ENCODE peak calls at places on chromosomes 12 and 14, in seven cellular contexts. K is Caco-2, L is esophagus muscularis mucosa, Y is ovary, M is mammary epithelial cell, R is BE2C, G is heart right ventricle. T is an unnamed sample. For H3K36me3, the result is how much of the 10 kb centered on the place peaks cover.

GRCh38 chr14:99117671-99118045 is 154.3 kb downstream of the BCL11B start:
- DNase-seq in K (no peak), L (peak), Y (no peak), M (no peak), R (no peak), G (no peak), T (no peak)

GRCh38 chr12:103503546-103504480 is 8.0 kb upstream of the C12orf42 start:
- DNase-seq in K (peak), L (no peak), Y (no peak), M (peak), R (peak), G (peak), T (no peak)

GRCh38 chr12:23281295-23281694 is 656.3 kb downstream of the ETNK1 start:
- DNase-seq in K (no peak), L (no peak), Y (no peak), M (no peak), R (no peak), G (no peak), T (no peak)

GRCh38 chr12:75446857-75447256 is 33.7 kb upstream of the GLIPR1 start:
- DNase-seq in K (no peak), L (no peak), Y (no peak), M (peak), R (no peak), G (no peak), T (no peak)

GRCh38 chr14:61620130-61620946 is 75.0 kb upstream of the HIF1A start:
- DNase-seq in K (no peak), L (no peak), Y (peak), M (peak), R (no peak), G (no peak), T (no peak)

GRCh38 chr12:21675641-21676040 is 18.0 kb upstream of the LDHB start:
- DNase-seq in K (no peak), L (no peak), Y (no peak), M (no peak), R (no peak), G (no peak), T (no peak)

GRCh38 chr12:53232641-53233538 is 881 bp upstream of the RARG start:
- DNase-seq in K (no peak), L (no peak), Y (peak), M (peak), R (peak), G (peak), T (no peak)

GRCh38 chr14:104553166-104554087 is 26.1 kb upstream of the C14orf180 start:
- DNase-seq in K (no peak), L (no peak), Y (no peak), M (no peak), R (peak), G (no peak), T (no peak)

GRCh38 chr14:29576997-29577396 is 350.6 kb downstream of the PRKD1 start:
- DNase-seq in K (no peak), L (no peak), Y (no peak), M (no peak), R (no peak), G (no peak), T (no peak)

GRCh38 chr12:12924169-12924568 is 27.8 kb downstream of the GPRC5D start:
- DNase-seq in K (no peak), L (no peak), Y (no peak), M (no peak), R (no peak), G (no peak), T (no peak)

GRCh38 chr12:42102720-42103119 is 42.0 kb downstream of the GXYLT1 start:
- DNase-seq in K (no peak), L (no peak), Y (no peak), M (no peak), R (no peak), G (no peak), T (no peak)

GRCh38 chr12:4270670-4271432 is 2.7 kb upstream of the CCND2 start:
- DNase-seq in K (no peak), L (no peak), Y (peak), M (no peak), R (no peak), G (peak), T (no peak)

GRCh38 chr14:99346470-99347080 is 74.6 kb upstream of the BCL11B start:
- DNase-seq in K (no peak), L (no peak), Y (no peak), M (no peak), R (no peak), G (no peak), T (no peak)

GRCh38 chr12:31117203-31118011 is 43.7 kb downstream of the DDX11 start:
- DNase-seq in K (peak), L (no peak), Y (peak), M (peak), R (peak), G (no peak), T (no peak)

GRCh38 chr14:52801014-52801708 is 9.8 kb upstream of the GNPNAT1 start:
- DNase-seq in K (no peak), L (no peak), Y (no peak), M (no peak), R (no peak), G (no peak), T (peak)

GRCh38 chr14:65709576-65709975 is 297.0 kb downstream of the FUT8 start:
- DNase-seq in K (no peak), L (no peak), Y (no peak), M (no peak), R (no peak), G (no peak), T (no peak)

GRCh38 chr12:125549836-125550235 is 484.6 kb downstream of the AACS start:
- DNase-seq in K (no peak), L (no peak), Y (no peak), M (no peak), R (no peak), G (no peak), T (no peak)

GRCh38 chr12:14066021-14066420 is 84.6 kb upstream of the GRIN2B start:
- DNase-seq in K (peak), L (no peak), Y (no peak), M (peak), R (no peak), G (no peak), T (peak)

GRCh38 chr12:28708918-28709371 is 440.1 kb upstream of the FAR2 start:
- DNase-seq in K (no peak), L (no peak), Y (no peak), M (no peak), R (no peak), G (no peak), T (no peak)

GRCh38 chr14:61213930-61214329 is 67.2 kb downstream of the TMEM30B start:
- DNase-seq in K (no peak), L (no peak), Y (no peak), M (no peak), R (no peak), G (no peak), T (no peak)

GRCh38 chr14:54622189-54622958 is 55.4 kb downstream of the SAMD4A start:
- DNase-seq in K (no peak), L (no peak), Y (no peak), M (no peak), R (no peak), G (no peak), T (no peak)

GRCh38 chr12:99847936-99848335 is 136.8 kb downstream of the ANKS1B start:
- DNase-seq in K (no peak), L (no peak), Y (no peak), M (no peak), R (no peak), G (no peak), T (no peak)

GRCh38 chr14:65115615-65116014 is 13.3 kb upstream of the MAX start:
- DNase-seq in K (no peak), L (peak), Y (no peak), M (no peak), R (no peak), G (no peak), T (no peak)

GRCh38 chr14:96920023-96920422 is 122.8 kb downstream of the VRK1 start:
- DNase-seq in K (no peak), L (no peak), Y (no peak), M (no peak), R (no peak), G (no peak), T (no peak)

GRCh38 chr12:86787419-86787818 is 531.2 kb upstream of the MGAT4C start:
- DNase-seq in K (no peak), L (no peak), Y (no peak), M (peak), R (no peak), G (no peak), T (no peak)

GRCh38 chr14:51236314-51236713 is 3.7 kb upstream of the TMX1 start:
- DNase-seq in K (no peak), L (no peak), Y (no peak), M (peak), R (no peak), G (no peak), T (no peak)

GRCh38 chr14:96391293-96392118 is 422 bp upstream of the AK7 start:
- DNase-seq in K (peak), L (peak), Y (peak), M (peak), R (peak), G (peak), T (peak)

GRCh38 chr12:113381237-113381636 is 22.4 kb downstream of the SDS start:
- DNase-seq in K (no peak), L (no peak), Y (no peak), M (no peak), R (no peak), G (no peak), T (no peak)

GRCh38 chr12:4824415-4824814 is 85.3 kb upstream of the KCNA1 start:
- DNase-seq in K (no peak), L (no peak), Y (no peak), M (peak), R (no peak), G (no peak), T (peak)

GRCh38 chr14:105294142-105294597 is 6.6 kb downstream of the BRF1 start:
- DNase-seq in K (no peak), L (no peak), Y (no peak), M (no peak), R (peak), G (peak), T (no peak)

GRCh38 chr14:94769413-94770250 is at the start of gene GSC:
- DNase-seq in K (peak), L (no peak), Y (peak), M (peak), R (peak), G (peak), T (no peak)

GRCh38 chr14:44589180-44589579 is 82.1 kb upstream of the FSCB start:
- DNase-seq in K (no peak), L (no peak), Y (no peak), M (peak), R (no peak), G (no peak), T (no peak)

GRCh38 chr12:68109444-68110217 is 49.9 kb downstream of the IFNG start:
- DNase-seq in K (peak), L (no peak), Y (no peak), M (no peak), R (no peak), G (no peak), T (no peak)

GRCh38 chr12:27462151-27462694 is 15.7 kb downstream of the SMCO2 start:
- DNase-seq in K (no peak), L (no peak), Y (no peak), M (peak), R (no peak), G (no peak), T (peak)

GRCh38 chr12:67439611-67440010 is 170.5 kb downstream of the CAND1 start:
- DNase-seq in K (no peak), L (no peak), Y (no peak), M (no peak), R (no peak), G (no peak), T (no peak)

GRCh38 chr12:2240984-2241383 is 188.2 kb downstream of the CACNA1C start:
- DNase-seq in K (no peak), L (no peak), Y (no peak), M (no peak), R (no peak), G (no peak), T (no peak)
- H3K4me3 ChIP-seq in K (no peak), L (no peak), Y (no peak), M (no peak), R (no peak), G (no peak), T (no peak)

GRCh38 chr14:36975834-36976233 is 196.6 kb downstream of the SLC25A21 start:
- DNase-seq in K (peak), L (no peak), Y (no peak), M (peak), R (no peak), G (no peak), T (no peak)
- TF ChIP-seq CTCF in K (peak), L (no peak), Y (no peak), M (peak), R (no peak), G (no peak), T (no peak)

GRCh38 chr14:102050026-102050405 is 36.8 kb downstream of the HSP90AA1 start:
- DNase-seq in K (no peak), L (no peak), Y (no peak), M (no peak), R (no peak), G (no peak), T (no peak)
- H3K36me3 ChIP-seq in K (under half), L (half or more), Y (under half), M (under half), R (half or more), G (half or more), T (under half)

GRCh38 chr12:16513231-16513630 is 92.7 kb downstream of the LMO3 start:
- DNase-seq in K (no peak), L (no peak), Y (no peak), M (no peak), R (no peak), G (no peak), T (no peak)

GRCh38 chr12:16504200-16504599 is 101.8 kb downstream of the LMO3 start:
- DNase-seq in K (no peak), L (no peak), Y (no peak), M (no peak), R (no peak), G (no peak), T (no peak)

GRCh38 chr12:16506394-16506793 is 99.6 kb downstream of the LMO3 start:
- DNase-seq in K (no peak), L (no peak), Y (no peak), M (no peak), R (no peak), G (no peak), T (no peak)

DNA sequence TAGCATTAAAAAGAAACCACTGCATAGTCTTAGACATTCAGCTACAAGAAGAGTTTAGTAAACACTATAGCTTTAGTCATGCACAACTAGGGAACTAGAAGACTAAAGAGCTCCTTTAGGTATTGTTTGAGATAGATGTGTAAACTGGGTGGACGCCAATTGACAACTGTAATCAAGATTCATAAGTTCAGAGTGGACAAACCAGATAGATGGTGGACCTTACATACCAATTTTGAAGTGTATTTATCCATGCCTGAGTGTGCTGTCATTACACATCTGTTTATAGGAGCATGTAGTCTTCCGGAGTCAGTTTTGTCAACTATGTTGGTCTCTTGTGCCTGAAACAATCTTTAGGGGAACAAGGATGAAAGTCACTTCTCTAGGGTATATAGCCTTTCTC is 96.6 kb downstream of the LMO3 start:
- DNase-seq in K (no peak), L (no peak), Y (no peak), M (no peak), R (no peak), G (no peak), T (no peak)
- H3K4me3 ChIP-seq in K (no peak), L (no peak), Y (no peak), M (no peak), R (no peak), G (no peak), T (no peak)

DNA sequence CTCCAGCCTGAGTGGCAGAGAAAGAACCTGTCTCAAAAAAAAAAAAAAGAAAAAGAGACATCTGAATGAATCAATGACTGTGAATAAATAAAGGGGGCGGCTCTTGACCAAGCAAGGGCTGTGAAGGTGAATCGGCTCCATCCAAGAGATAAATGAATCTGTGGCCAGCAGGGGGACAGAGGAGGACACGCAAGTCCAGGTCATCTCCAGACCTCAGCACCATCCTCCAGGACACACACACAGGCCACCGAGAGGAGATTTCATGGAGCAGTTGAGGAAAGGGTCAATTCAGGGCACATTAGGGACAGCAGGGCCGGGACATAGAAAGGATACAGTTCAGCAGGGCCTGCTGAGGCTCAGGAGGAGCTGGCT is 21.6 kb downstream of the TRPV4 start:
- DNase-seq in K (peak), L (no peak), Y (no peak), M (no peak), R (no peak), G (no peak), T (no peak)
- TF ChIP-seq CTCF in K (peak), L (no peak), Y (no peak), M (peak), R (no peak), G (no peak), T (peak)

GRCh38 chr12:111506260-111506659 is 92.9 kb downstream of the ATXN2 start:
- DNase-seq in K (no peak), L (no peak), Y (no peak), M (no peak), R (no peak), G (no peak), T (no peak)
- H3K36me3 ChIP-seq in K (under half), L (half or more), Y (under half), M (under half), R (half or more), G (half or more), T (under half)

GRCh38 chr12:92051441-92051840 is 94.2 kb downstream of the BTG1 start:
- DNase-seq in K (no peak), L (no peak), Y (no peak), M (peak), R (no peak), G (no peak), T (no peak)
- H3K4me3 ChIP-seq in K (no peak), L (no peak), Y (no peak), M (no peak), R (no peak), G (no peak), T (no peak)

DNA sequence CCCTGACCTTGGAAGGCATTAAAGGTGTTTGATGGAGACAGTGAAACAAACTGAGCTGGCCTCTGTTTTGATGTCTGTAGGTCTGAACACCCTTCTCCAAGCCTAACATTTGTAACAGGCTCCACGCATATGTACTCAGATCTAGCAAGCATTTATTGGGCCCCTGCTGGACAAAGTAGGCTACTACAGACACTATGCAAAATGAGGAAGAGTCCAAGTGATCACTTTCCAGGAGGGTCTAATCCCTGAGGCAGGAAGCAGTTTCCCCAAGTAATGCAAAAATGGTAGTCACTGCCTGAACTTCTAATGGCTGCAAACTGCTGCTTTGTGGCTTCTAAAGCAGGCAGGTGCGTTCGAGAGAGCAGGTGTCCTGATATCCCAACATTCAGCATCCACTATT is 405.8 kb downstream of the MED13L start:
- DNase-seq in K (peak), L (no peak), Y (no peak), M (no peak), R (peak), G (no peak), T (no peak)
- TF ChIP-seq CTCF in K (peak), L (peak), Y (no peak), M (peak), R (peak), G (peak), T (peak)

GRCh38 chr12:123643911-123644310 is 10.3 kb downstream of the GTF2H3 start:
- DNase-seq in K (no peak), L (no peak), Y (no peak), M (no peak), R (no peak), G (no peak), T (no peak)
- H3K36me3 ChIP-seq in K (under half), L (half or more), Y (under half), M (under half), R (under half), G (half or more), T (under half)

DNA sequence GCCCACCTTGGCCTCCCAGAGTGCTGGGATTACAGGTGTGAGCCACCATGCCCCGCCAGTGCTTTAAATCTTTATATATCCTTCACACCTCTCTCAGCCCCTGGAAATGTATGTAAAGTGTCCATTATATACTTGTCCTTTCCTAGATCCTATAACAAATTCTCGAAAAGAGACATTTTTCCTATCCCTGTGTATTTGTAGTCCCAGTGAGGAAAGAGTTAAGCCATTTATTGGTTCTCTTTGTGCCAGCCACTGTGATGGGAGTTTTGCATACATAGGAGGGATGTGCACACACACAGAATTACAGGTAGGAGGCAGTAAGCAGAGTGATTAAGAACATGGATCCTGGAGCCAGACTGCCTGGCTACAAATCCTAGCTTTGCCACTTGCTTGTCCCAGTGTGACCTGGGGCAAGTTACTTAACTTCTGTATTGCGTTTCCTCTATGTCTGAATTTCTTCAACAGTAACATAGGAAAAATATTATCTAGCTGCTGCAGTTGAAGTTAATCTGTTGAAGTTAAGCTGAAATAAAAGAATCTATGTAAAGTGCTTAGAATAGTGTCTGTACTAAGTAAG is 2.1 kb upstream of the RABGGTA start:
- DNase-seq in K (no peak), L (no peak), Y (no peak), M (peak), R (no peak), G (no peak), T (no peak)
- H3K4me3 ChIP-seq in K (no peak), L (no peak), Y (no peak), M (no peak), R (no peak), G (no peak), T (no peak)

T was measured in kidney epithelial cell.